ENCODE peak calls at places on chromosomes 1 and 21, in eight cellular contexts. G is MCF 10A, C is heart left ventricle, A is GM12865, Y is transverse colon, D is lower lobe of right lung, H is kidney epithelial cell, N is ovary. O is an unnamed sample.

GRCh38 chr1:46595127-46595526 is 8.9 kb downstream of the MKNK1 start:
- DNase-seq in G (no peak), C (peak), A (no peak), Y (peak), D (peak), H (no peak), N (no peak), O (no peak)

GRCh38 chr1:84298336-84298687 is 3.2 kb upstream of the SAMD13 start:
- DNase-seq in G (peak), C (peak), A (peak), Y (peak), D (peak), H (no peak), N (peak), O (peak)

GRCh38 chr21:33587792-33588484 is 546 bp downstream of the DONSON start:
- DNase-seq in G (peak), C (peak), A (peak), Y (peak), D (peak), H (no peak), N (peak), O (peak)

GRCh38 chr1:31102501-31102950 is 37.0 kb upstream of the PUM1 start:
- DNase-seq in G (peak), C (no peak), A (no peak), Y (peak), D (no peak), H (no peak), N (no peak), O (no peak)

GRCh38 chr1:85019989-85020388 is 23.1 kb upstream of the MCOLN2 start:
- DNase-seq in G (no peak), C (no peak), A (no peak), Y (no peak), D (no peak), H (no peak), N (no peak), O (no peak)

GRCh38 chr1:91201174-91201573 is 179.3 kb upstream of the ZNF644 start:
- DNase-seq in G (no peak), C (no peak), A (no peak), Y (no peak), D (no peak), H (no peak), N (no peak), O (no peak)

GRCh38 chr1:23759277-23759676 is 16.0 kb downstream of the ELOA start:
- DNase-seq in G (no peak), C (peak), A (no peak), Y (no peak), D (no peak), H (no peak), N (no peak), O (no peak)

GRCh38 chr1:229203991-229204632 is 66.8 kb upstream of the RAB4A start:
- DNase-seq in G (no peak), C (no peak), A (no peak), Y (no peak), D (no peak), H (no peak), N (no peak), O (no peak)

GRCh38 chr21:37139902-37140301 is 66.8 kb downstream of the TTC3 start:
- DNase-seq in G (no peak), C (no peak), A (no peak), Y (no peak), D (no peak), H (no peak), N (no peak), O (no peak)

GRCh38 chr1:14498839-14499238 is 99.6 kb upstream of the KAZN start:
- DNase-seq in G (no peak), C (no peak), A (no peak), Y (no peak), D (no peak), H (no peak), N (no peak), O (no peak)

GRCh38 chr1:240701412-240701811 is 89.5 kb upstream of the GREM2 start:
- DNase-seq in G (peak), C (no peak), A (no peak), Y (no peak), D (no peak), H (peak), N (no peak), O (no peak)

GRCh38 chr1:149885364-149886111 is 13.8 kb upstream of the BOLA1 start:
- DNase-seq in G (peak), C (peak), A (peak), Y (peak), D (peak), H (no peak), N (peak), O (peak)

GRCh38 chr1:227947678-227948492 is at the start of gene WNT9A:
- DNase-seq in G (peak), C (peak), A (no peak), Y (peak), D (no peak), H (no peak), N (peak), O (peak)

GRCh38 chr1:38123356-38123755 is 76.8 kb upstream of the POU3F1 start:
- DNase-seq in G (peak), C (no peak), A (no peak), Y (no peak), D (no peak), H (no peak), N (no peak), O (no peak)

GRCh38 chr21:27525780-27526179 is 558.9 kb upstream of the ADAMTS5 start:
- DNase-seq in G (no peak), C (no peak), A (no peak), Y (no peak), D (no peak), H (no peak), N (no peak), O (no peak)

GRCh38 chr1:27872059-27872801 is at the start of gene THEMIS2:
- DNase-seq in G (peak), C (peak), A (peak), Y (peak), D (peak), H (no peak), N (peak), O (peak)

GRCh38 chr1:169565335-169566271 is 20.7 kb downstream of the F5 start:
- DNase-seq in G (no peak), C (no peak), A (no peak), Y (no peak), D (no peak), H (no peak), N (no peak), O (no peak)

GRCh38 chr1:149884433-149885363 is 14.7 kb upstream of the BOLA1 start:
- DNase-seq in G (peak), C (no peak), A (peak), Y (no peak), D (no peak), H (no peak), N (no peak), O (peak)

GRCh38 chr1:980602-981395 is 1.1 kb downstream of the PERM1 start:
- DNase-seq in G (no peak), C (peak), A (no peak), Y (no peak), D (no peak), H (no peak), N (no peak), O (no peak)

GRCh38 chr1:34356862-34357261 is 180.2 kb downstream of the C1orf94 start:
- DNase-seq in G (no peak), C (no peak), A (no peak), Y (no peak), D (no peak), H (no peak), N (no peak), O (no peak)

GRCh38 chr1:100703716-100704115 is 15.8 kb upstream of the VCAM1 start:
- DNase-seq in G (no peak), C (no peak), A (no peak), Y (no peak), D (no peak), H (no peak), N (no peak), O (no peak)

GRCh38 chr1:155466996-155467395 is 95.6 kb downstream of the ASH1L start:
- DNase-seq in G (peak), C (no peak), A (no peak), Y (no peak), D (no peak), H (peak), N (no peak), O (no peak)

GRCh38 chr21:36072453-36073167 is 2.8 kb downstream of the CBR1 start:
- DNase-seq in G (no peak), C (no peak), A (no peak), Y (no peak), D (no peak), H (no peak), N (no peak), O (no peak)

GRCh38 chr1:183476081-183476480 is 3.8 kb downstream of the SMG7 start:
- DNase-seq in G (no peak), C (no peak), A (no peak), Y (no peak), D (no peak), H (no peak), N (no peak), O (no peak)

GRCh38 chr1:67350783-67351182 is 43.1 kb downstream of the IL12RB2 start:
- DNase-seq in G (no peak), C (no peak), A (peak), Y (no peak), D (no peak), H (no peak), N (no peak), O (no peak)

GRCh38 chr1:248691567-248692155 is 10.9 kb downstream of the OR14I1 start:
- DNase-seq in G (no peak), C (no peak), A (no peak), Y (no peak), D (no peak), H (no peak), N (no peak), O (no peak)

GRCh38 chr1:19888112-19888511 is 5.9 kb downstream of the OTUD3 start:
- DNase-seq in G (no peak), C (no peak), A (no peak), Y (no peak), D (no peak), H (no peak), N (no peak), O (no peak)

GRCh38 chr1:203861379-203862184 is at the start of gene SNRPE:
- DNase-seq in G (peak), C (peak), A (peak), Y (peak), D (peak), H (peak), N (peak), O (peak)

GRCh38 chr21:39527067-39527595 is 75.4 kb downstream of the SH3BGR start:
- DNase-seq in G (no peak), C (no peak), A (no peak), Y (no peak), D (no peak), H (no peak), N (no peak), O (no peak)

GRCh38 chr1:3669971-3670431 is 17.7 kb downstream of the TP73 start:
- DNase-seq in G (no peak), C (no peak), A (no peak), Y (no peak), D (no peak), H (no peak), N (peak), O (no peak)

GRCh38 chr1:158998781-158999161 is 10.9 kb upstream of the IFI16 start:
- DNase-seq in G (peak), C (no peak), A (peak), Y (peak), D (peak), H (no peak), N (peak), O (peak)

GRCh38 chr21:34667761-34668160 is 1.0 kb upstream of the CLIC6 start:
- DNase-seq in G (no peak), C (no peak), A (no peak), Y (no peak), D (no peak), H (no peak), N (no peak), O (no peak)

GRCh38 chr1:27869719-27870085 is 2.6 kb upstream of the THEMIS2 start:
- DNase-seq in G (no peak), C (no peak), A (peak), Y (no peak), D (no peak), H (no peak), N (no peak), O (no peak)

GRCh38 chr1:22332795-22333499 is 118.7 kb upstream of the ZBTB40 start:
- DNase-seq in G (peak), C (no peak), A (peak), Y (no peak), D (no peak), H (no peak), N (no peak), O (peak)

GRCh38 chr1:185448591-185449186 is 131.6 kb upstream of the IVNS1ABP start:
- DNase-seq in G (no peak), C (no peak), A (no peak), Y (no peak), D (no peak), H (no peak), N (no peak), O (no peak)

GRCh38 chr1:184019506-184019905 is 18.0 kb downstream of the COLGALT2 start:
- DNase-seq in G (no peak), C (no peak), A (no peak), Y (no peak), D (no peak), H (no peak), N (no peak), O (no peak)

GRCh38 chr1:32887623-32888022 is 1.3 kb downstream of the HPCA start:
- DNase-seq in G (no peak), C (no peak), A (no peak), Y (no peak), D (no peak), H (no peak), N (peak), O (no peak)

GRCh38 chr1:32885691-32886011 is 640 bp upstream of the HPCA start:
- DNase-seq in G (no peak), C (no peak), A (no peak), Y (no peak), D (no peak), H (no peak), N (no peak), O (no peak)

GRCh38 chr1:32888134-32888533 is 1.8 kb downstream of the HPCA start:
- DNase-seq in G (no peak), C (no peak), A (no peak), Y (no peak), D (no peak), H (no peak), N (peak), O (no peak)

GRCh38 chr1:32886012-32886827 is at the start of gene HPCA:
- DNase-seq in G (peak), C (peak), A (peak), Y (peak), D (peak), H (no peak), N (peak), O (peak)

GRCh38 chr1:32886828-32887414 is 630 bp downstream of the HPCA start:
- DNase-seq in G (no peak), C (no peak), A (no peak), Y (no peak), D (no peak), H (no peak), N (no peak), O (no peak)
- TF ChIP-seq CTCF in G (no peak), C (no peak), A (no peak), Y (no peak), D (no peak), H (no peak), N (no peak), O (no peak)

DNA sequence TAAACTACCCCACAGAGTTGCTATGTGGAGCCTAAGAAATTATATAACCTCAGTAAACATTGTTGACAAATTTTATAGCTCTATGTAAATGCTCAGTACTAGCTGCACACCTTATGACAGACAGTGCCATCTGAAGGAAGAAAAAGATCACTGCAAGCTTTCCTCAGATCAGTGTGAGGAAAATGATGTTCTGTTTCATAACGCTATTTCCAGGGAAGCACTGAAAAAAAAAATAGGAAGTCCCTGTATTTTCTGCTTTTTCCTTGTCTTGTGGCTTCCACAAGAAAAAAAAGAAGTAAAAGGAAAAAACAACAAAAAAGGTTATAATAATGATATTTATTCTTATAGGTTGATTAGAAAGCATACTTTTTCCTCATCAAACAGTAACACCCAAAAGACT is 23.2 kb downstream of the LYST start:
- DNase-seq in G (peak), C (no peak), A (peak), Y (no peak), D (no peak), H (no peak), N (no peak), O (peak)
- TF ChIP-seq CTCF in G (peak), C (peak), A (peak), Y (peak), D (peak), H (peak), N (peak), O (peak)

DNA sequence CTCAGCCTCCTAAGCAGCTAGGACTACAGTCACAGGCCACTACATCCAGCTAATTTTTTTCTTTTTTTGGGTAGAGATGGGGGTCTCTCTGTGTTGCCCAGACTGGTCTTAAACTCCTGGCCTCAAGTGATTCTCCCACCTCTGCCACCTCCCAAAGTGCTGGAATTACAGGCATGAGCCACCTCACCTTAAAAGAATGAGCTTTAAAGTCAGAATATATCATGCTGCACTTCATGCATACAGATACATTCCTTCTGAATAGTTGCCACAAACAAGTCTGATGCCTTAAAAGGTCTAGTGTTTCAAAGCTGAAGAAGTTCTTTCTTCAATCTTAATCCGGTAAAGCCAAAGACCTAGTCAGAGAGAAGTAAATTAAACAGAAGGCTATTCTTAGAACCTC is 23.8 kb upstream of the CPLANE2 start:
- DNase-seq in G (no peak), C (no peak), A (no peak), Y (no peak), D (no peak), H (peak), N (no peak), O (no peak)
- TF ChIP-seq CTCF in G (no peak), C (no peak), A (no peak), Y (no peak), D (no peak), H (no peak), N (no peak), O (no peak)

DNA sequence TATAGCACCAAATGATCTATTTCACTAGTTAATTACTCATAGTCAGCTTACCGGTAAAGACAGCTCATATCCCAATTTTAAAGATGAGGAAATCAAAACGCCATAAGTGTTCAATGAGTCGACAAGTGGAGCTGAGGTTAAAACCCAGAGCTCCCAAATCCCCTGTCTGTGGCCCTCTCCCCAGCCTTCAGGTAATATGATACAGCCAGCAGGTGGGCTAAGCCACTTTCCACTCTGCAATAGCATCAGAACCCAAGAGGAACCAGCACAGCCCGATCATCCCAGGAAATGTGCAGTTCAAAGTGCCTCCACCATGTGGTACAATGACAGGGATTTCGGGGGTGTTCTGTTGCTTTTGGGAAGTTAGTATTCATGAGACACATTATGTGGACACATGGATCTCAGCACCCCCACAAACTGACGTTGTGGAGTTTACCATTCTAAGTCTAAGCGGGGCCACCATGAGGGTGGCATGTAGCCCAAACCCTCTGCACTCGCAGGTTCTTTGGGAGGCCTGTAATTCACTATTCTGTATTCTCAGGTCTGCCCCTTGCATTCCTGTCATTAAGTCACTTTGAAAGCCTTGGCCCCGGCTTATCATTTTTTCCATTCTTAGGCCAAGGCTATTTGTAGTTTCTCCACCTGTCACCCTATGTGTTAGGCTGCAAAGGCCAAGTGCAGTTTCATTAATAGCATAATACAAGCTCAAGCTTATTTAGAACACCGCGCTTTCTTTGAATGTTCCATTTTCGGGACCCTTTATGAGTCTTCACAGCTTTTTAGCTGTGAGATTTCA is 26.3 kb upstream of the ACTN2 start:
- DNase-seq in G (no peak), C (no peak), A (no peak), Y (no peak), D (no peak), H (no peak), N (no peak), O (no peak)
- TF ChIP-seq CTCF in G (no peak), C (no peak), A (no peak), Y (no peak), D (no peak), H (no peak), N (no peak), O (no peak)

GRCh38 chr21:44338971-44339910 is at the start of gene CFAP410:
- DNase-seq in G (peak), C (peak), A (peak), Y (peak), D (peak), H (peak), N (peak), O (peak)

GRCh38 chr21:44335266-44336059 is 3.7 kb downstream of the CFAP410 start:
- DNase-seq in G (no peak), C (no peak), A (no peak), Y (no peak), D (no peak), H (no peak), N (no peak), O (no peak)

GRCh38 chr21:44337428-44337827 is 1.8 kb downstream of the CFAP410 start:
- DNase-seq in G (no peak), C (no peak), A (no peak), Y (no peak), D (no peak), H (no peak), N (no peak), O (no peak)

GRCh38 chr21:44334637-44335030 is 4.6 kb downstream of the CFAP410 start:
- DNase-seq in G (no peak), C (no peak), A (no peak), Y (no peak), D (no peak), H (no peak), N (no peak), O (no peak)

GRCh38 chr21:44337941-44338895 is 972 bp downstream of the CFAP410 start:
- DNase-seq in G (peak), C (peak), A (peak), Y (peak), D (peak), H (peak), N (peak), O (peak)
- TF ChIP-seq CTCF in G (no peak), C (peak), A (no peak), Y (peak), D (peak), H (peak), N (peak), O (no peak)

GRCh38 chr1:201622353-201622752 is 83.4 kb downstream of the NAV1 start:
- DNase-seq in G (no peak), C (no peak), A (no peak), Y (no peak), D (no peak), H (no peak), N (no peak), O (no peak)

GRCh38 chr1:201625711-201626300 is 86.9 kb downstream of the NAV1 start:
- DNase-seq in G (no peak), C (no peak), A (no peak), Y (no peak), D (no peak), H (no peak), N (no peak), O (no peak)

GRCh38 chr1:201626629-201627275 is 87.8 kb downstream of the NAV1 start:
- DNase-seq in G (no peak), C (no peak), A (no peak), Y (no peak), D (no peak), H (no peak), N (no peak), O (no peak)

GRCh38 chr1:201622824-201623223 is 83.9 kb downstream of the NAV1 start:
- DNase-seq in G (no peak), C (no peak), A (no peak), Y (no peak), D (no peak), H (no peak), N (peak), O (no peak)

GRCh38 chr1:201624741-201625646 is 86.1 kb downstream of the NAV1 start:
- DNase-seq in G (peak), C (no peak), A (no peak), Y (no peak), D (no peak), H (no peak), N (no peak), O (no peak)
- TF ChIP-seq CTCF in G (no peak), C (no peak), A (no peak), Y (no peak), D (no peak), H (no peak), N (no peak), O (no peak)

O was measured in Calu3.